ENCODE peak calls at places on chromosomes 5 and 9, in seven cellular contexts. G, T, N, C, M, I and W are unnamed samples.

GRCh38 chr5:15366676-15367391 is 133.1 kb upstream of the FBXL7 start:
- DNase-seq in M (no peak), C (no peak), N (no peak), G (no peak), I (no peak), T (no peak), W (no peak)

GRCh38 chr5:41722359-41722950 is 147.8 kb downstream of the OXCT1 start:
- DNase-seq in N (no peak), I (no peak), T (no peak), M (no peak), C (no peak), G (no peak), W (no peak)

GRCh38 chr5:95114305-95114704 is 170.6 kb downstream of the MCTP1 start:
- DNase-seq in I (no peak), N (no peak), G (no peak), M (no peak), T (no peak), C (no peak), W (no peak)

GRCh38 chr9:34684816-34685215 is 6.3 kb downstream of the CCL19 start:
- DNase-seq in T (no peak), N (no peak), M (no peak), I (no peak), G (no peak), C (no peak), W (no peak)

GRCh38 chr9:92414566-92414965 is 9.7 kb downstream of the OMD start:
- DNase-seq in I (no peak), G (no peak), T (no peak), M (no peak), C (no peak), N (no peak), W (no peak)

GRCh38 chr5:146751054-146751453 is 127.5 kb downstream of the PPP2R2B start:
- DNase-seq in M (no peak), G (no peak), I (no peak), C (no peak), T (no peak), N (no peak), W (no peak)

GRCh38 chr9:113484258-113484730 is 20.8 kb downstream of the RGS3 start:
- DNase-seq in G (no peak), N (no peak), M (no peak), T (no peak), C (no peak), I (no peak), W (no peak)

GRCh38 chr5:174533771-174534221 is 190.6 kb upstream of the MSX2 start:
- DNase-seq in T (no peak), I (no peak), M (no peak), C (peak), G (no peak), N (no peak), W (no peak)

GRCh38 chr5:151018846-151019245 is 1.5 kb upstream of the GPX3 start:
- DNase-seq in C (no peak), I (no peak), M (no peak), T (no peak), G (no peak), N (no peak), W (no peak)